ENCODE peak calls at places on chromosomes 2 and 18, in four cellular contexts. One of them, this sample, is unnamed.

GRCh38 chr18:59996370-59996966 is 96.7 kb downstream of the PMAIP1 start:
- DNase-seq in H1: no peak
- DNase-seq in stomach: peak; percentile 41
- DNase-seq in HepG2: peak; percentile 15
- DNase-seq in this sample: no peak

GRCh38 chr2:42200534-42201227 is 31.5 kb downstream of the EML4 start:
- DNase-seq in H1: no peak
- DNase-seq in HepG2: no peak
- DNase-seq in stomach: no peak
- DNase-seq in this sample: no peak

GRCh38 chr2:3460831-3461544 is 58.3 kb downstream of the ADI1 start:
- DNase-seq in HepG2: no peak
- DNase-seq in H1: no peak
- DNase-seq in stomach: peak; percentile 27
- DNase-seq in this sample: no peak

GRCh38 chr2:140506606-140507005 is 1624.2 kb downstream of the LRP1B start:
- DNase-seq in HepG2: no peak
- DNase-seq in stomach: no peak
- DNase-seq in H1: no peak
- DNase-seq in this sample: no peak

GRCh38 chr2:114807666-114808065 is 365.2 kb downstream of the DPP10 start:
- DNase-seq in H1: no peak
- DNase-seq in HepG2: no peak
- DNase-seq in stomach: no peak
- DNase-seq in this sample: no peak

GRCh38 chr18:53534695-53535094 is 689.8 kb downstream of the MBD2 start:
- DNase-seq in H1: no peak
- DNase-seq in HepG2: no peak
- DNase-seq in stomach: no peak
- DNase-seq in this sample: no peak

GRCh38 chr2:223306371-223306770 is 254.4 kb downstream of the KCNE4 start:
- DNase-seq in H1: peak; percentile 51
- DNase-seq in stomach: no peak
- DNase-seq in HepG2: peak; percentile 9
- DNase-seq in this sample: no peak

GRCh38 chr18:26549103-26549485 is 741 bp upstream of the KCTD1 start:
- DNase-seq in H1: peak; percentile 74
- DNase-seq in stomach: peak; percentile 30
- DNase-seq in HepG2: no peak
- DNase-seq in this sample: no peak

GRCh38 chr18:76260941-76261472 is 234.0 kb downstream of the ZNF516 start:
- DNase-seq in HepG2: no peak
- DNase-seq in stomach: no peak
- DNase-seq in H1: no peak
- DNase-seq in this sample: no peak

GRCh38 chr2:196435189-196435588 is 204.3 kb upstream of the CCDC150 start:
- DNase-seq in H1: no peak
- DNase-seq in HepG2: no peak
- DNase-seq in stomach: no peak
- DNase-seq in this sample: no peak

GRCh38 chr18:3709166-3709565 is 259.2 kb downstream of the TGIF1 start:
- DNase-seq in stomach: no peak
- DNase-seq in HepG2: no peak
- DNase-seq in H1: no peak
- DNase-seq in this sample: no peak

GRCh38 chr18:6406910-6407470 is 7.7 kb downstream of the L3MBTL4 start:
- DNase-seq in stomach: no peak
- DNase-seq in HepG2: peak; percentile 70
- DNase-seq in H1: no peak
- DNase-seq in this sample: peak; percentile 55

GRCh38 chr2:96800061-96800761 is 15.9 kb upstream of the CNNM3 start:
- DNase-seq in stomach: no peak
- DNase-seq in HepG2: no peak
- DNase-seq in H1: no peak
- DNase-seq in this sample: no peak

GRCh38 chr2:59333007-59333406 is 1091.9 kb upstream of the FANCL start:
- DNase-seq in stomach: no peak
- DNase-seq in HepG2: no peak
- DNase-seq in H1: no peak
- DNase-seq in this sample: no peak

GRCh38 chr18:58831610-58832009 is 33.1 kb upstream of the ZNF532 start:
- DNase-seq in HepG2: no peak
- DNase-seq in stomach: no peak
- DNase-seq in H1: no peak
- DNase-seq in this sample: no peak

GRCh38 chr18:43482136-43482535 is 204.8 kb upstream of the SYT4 start:
- DNase-seq in HepG2: no peak
- DNase-seq in stomach: no peak
- DNase-seq in H1: no peak
- DNase-seq in this sample: no peak

GRCh38 chr18:76273956-76274355 is 221.1 kb downstream of the ZNF516 start:
- DNase-seq in HepG2: no peak
- DNase-seq in H1: no peak
- DNase-seq in stomach: no peak
- DNase-seq in this sample: no peak

GRCh38 chr2:23434721-23435121 is 49.7 kb downstream of the KLHL29 start:
- DNase-seq in stomach: peak; percentile 17
- DNase-seq in HepG2: no peak
- DNase-seq in H1: peak; percentile 33
- DNase-seq in this sample: no peak
- TF ChIP-seq EP300 in stomach: peak; percentile 42
- TF ChIP-seq EP300 in HepG2: no peak
- TF ChIP-seq EP300 in H1: no peak
- TF ChIP-seq EP300 in this sample: no peak

DNA sequence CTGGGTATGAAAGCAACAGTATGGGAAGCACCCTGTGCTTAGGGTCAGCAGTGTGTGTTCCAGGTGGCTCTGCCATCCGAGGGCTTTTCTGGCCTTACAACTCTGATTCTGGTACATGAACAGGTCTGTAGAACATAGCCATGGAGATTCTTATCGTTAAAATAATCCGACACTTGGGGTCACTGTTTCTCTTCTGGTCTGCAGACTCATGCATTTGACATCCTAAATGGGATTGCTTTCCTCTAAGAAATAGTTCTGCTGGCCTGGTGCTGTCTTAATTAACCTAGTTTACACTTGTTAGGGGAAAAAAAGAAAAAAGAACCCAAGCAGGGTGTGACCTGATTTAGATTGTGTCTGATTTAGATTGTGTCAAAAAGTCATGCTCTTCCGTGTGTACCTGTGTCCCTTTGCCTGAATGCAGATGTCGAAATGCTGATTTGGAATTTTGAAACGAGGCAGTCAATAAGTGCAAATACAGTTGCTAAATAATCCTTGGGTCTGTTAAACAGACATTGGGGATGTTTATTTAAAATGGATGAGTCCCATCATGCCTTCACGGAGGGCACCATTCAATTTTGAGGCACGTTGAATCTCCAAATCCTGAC is 59.6 kb downstream of the TRPM8 start:
- DNase-seq in HepG2: peak; percentile 60
- DNase-seq in stomach: no peak
- DNase-seq in H1: no peak
- DNase-seq in this sample: no peak
- TF ChIP-seq CTCF in HepG2: peak; percentile 84
- TF ChIP-seq CTCF in stomach: no peak
- TF ChIP-seq CTCF in H1: no peak
- TF ChIP-seq CTCF in this sample: peak; percentile 5

GRCh38 chr2:156333951-156334495 is 1.5 kb upstream of the NR4A2 start:
- DNase-seq in HepG2: peak; percentile 15
- DNase-seq in stomach: peak; percentile 72
- DNase-seq in H1: peak; percentile 81
- DNase-seq in this sample: no peak
- TF ChIP-seq POLR2A in HepG2: no peak
- TF ChIP-seq POLR2A in stomach: no peak
- TF ChIP-seq POLR2A in H1: no peak
- TF ChIP-seq POLR2A in this sample: no peak

DNA sequence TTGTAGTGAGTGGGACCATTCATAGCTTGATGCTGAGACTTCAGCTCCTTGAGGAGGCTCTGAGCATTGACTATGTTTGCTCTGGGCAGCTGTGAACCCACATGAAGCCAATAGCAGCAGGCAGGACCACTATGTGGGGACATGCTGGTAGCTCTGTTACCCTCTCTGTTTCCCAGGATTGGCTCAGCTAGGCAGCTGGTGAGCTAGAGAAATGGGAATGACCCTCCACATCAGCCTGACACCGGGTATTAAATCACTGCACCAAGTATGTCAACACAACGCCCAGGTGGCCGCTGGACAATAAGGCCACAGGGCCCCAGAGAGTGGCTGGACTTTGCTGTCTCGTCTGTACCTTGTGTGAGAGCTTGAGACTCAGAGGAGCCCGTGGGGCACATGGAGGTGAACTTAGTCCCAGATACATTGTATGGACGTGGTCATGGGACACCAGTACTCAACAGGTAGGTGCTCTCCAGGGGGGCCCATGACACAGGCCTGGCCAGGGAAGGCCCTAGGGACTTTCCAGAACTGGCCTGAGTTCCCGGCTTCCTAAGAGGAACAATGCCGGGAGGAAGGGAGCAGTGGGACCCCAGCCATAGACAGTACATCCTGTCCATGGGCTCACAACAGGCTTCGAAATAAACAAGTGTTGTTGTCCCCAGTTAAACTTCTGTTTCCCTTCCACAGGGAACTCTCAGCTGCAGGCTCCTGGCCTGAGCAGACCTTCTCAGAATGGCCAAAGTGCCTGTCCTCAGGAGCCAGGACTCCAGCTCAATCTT is 35.2 kb downstream of the HS1BP3 start:
- DNase-seq in H1: no peak
- DNase-seq in stomach: peak; percentile 25
- DNase-seq in HepG2: peak; percentile 71
- DNase-seq in this sample: no peak
- TF ChIP-seq EP300 in H1: no peak
- TF ChIP-seq EP300 in stomach: peak; percentile 91
- TF ChIP-seq EP300 in HepG2: no peak
- TF ChIP-seq EP300 in this sample: peak; percentile 84

GRCh38 chr18:31273812-31274527 is 44.0 kb upstream of the DSG1 start:
- DNase-seq in stomach: no peak
- DNase-seq in H1: no peak
- DNase-seq in HepG2: peak; percentile 27
- DNase-seq in this sample: no peak
- TF ChIP-seq CTCF in stomach: no peak
- TF ChIP-seq CTCF in H1: no peak
- TF ChIP-seq CTCF in HepG2: no peak
- TF ChIP-seq CTCF in this sample: no peak

DNA sequence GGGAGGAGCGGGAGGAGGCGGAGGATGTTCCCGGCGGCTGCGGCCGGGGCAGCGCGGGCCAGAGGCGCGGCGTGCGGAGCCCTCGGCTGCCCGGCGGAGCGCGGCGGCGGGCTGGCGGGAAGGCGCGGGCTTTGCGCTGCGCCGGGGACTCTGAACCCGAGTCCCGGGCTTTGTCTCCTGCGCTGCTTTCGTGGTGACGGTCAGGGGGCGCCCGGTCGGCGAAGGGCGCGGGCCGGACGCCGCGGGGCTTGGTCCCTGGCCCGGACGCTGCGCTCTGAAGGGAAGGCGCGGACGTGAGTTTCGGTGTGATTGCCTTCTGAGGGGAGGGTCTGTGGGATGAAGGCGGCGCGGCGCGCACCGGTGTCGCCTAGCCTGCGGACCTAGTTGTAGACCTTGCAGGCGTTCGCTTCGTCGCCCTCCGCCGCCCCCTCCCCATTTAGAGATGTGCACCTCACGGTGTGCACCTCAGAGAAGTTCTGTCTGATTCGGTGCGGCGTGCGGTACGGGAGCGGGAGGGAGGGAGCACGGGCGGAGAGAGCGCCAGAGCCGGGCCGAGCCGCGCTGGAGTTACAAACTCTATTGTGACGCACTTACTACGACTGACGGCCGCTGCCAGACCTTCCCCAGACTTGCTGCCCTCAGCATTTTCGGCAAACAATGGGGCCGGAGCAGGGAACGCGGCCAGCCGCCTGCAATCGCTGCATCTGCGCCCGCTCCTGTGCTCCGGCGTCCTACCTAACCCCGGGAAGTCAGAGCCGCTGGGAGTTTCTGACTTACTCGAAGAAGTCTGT is 2.1 kb downstream of the BCL2L11 start:
- DNase-seq in H1: peak; percentile 81
- DNase-seq in HepG2: peak; percentile 75
- DNase-seq in stomach: peak; percentile 89
- DNase-seq in this sample: no peak
- TF ChIP-seq POLR2A in H1: no peak
- TF ChIP-seq POLR2A in HepG2: no peak
- TF ChIP-seq POLR2A in stomach: no peak
- TF ChIP-seq POLR2A in this sample: no peak

DNA sequence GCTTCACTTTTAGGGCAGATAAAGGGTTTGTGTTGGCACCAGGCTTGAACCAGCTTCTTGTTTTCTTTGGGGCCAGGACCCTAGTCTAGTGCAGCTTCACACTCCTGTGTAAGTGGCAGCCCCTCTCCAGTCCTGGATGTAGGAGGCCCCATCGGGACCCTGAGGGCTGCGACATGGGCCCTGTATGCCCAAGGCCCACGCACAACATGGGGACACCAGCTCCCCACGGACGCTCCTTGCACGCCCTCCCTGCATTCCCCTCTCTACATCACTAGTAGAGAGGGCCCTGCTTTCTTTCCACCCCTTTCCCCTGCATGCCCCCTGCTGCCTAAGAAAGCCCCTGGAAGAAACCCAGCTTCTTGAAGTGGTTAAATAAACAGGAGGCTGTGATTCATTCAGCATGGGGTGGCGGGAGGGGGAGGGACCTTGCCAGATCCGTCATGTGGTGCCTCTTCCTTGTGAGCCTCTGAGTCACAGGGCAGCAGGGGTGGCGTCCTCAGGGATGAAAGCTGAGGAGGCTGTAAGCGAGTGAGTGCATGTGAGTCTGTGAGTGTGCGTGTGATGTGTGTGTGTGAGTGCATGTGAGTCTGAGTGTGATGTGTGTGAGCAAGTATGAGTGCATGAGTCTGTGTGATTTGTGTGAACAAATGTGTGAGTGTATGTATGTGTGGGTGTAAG is 42.5 kb downstream of the COPS8 start:
- DNase-seq in HepG2: peak; percentile 22
- DNase-seq in H1: no peak
- DNase-seq in stomach: peak; percentile 77
- DNase-seq in this sample: peak; percentile 97
- TF ChIP-seq EP300 in HepG2: no peak
- TF ChIP-seq EP300 in H1: no peak
- TF ChIP-seq EP300 in stomach: no peak
- TF ChIP-seq EP300 in this sample: no peak

DNA sequence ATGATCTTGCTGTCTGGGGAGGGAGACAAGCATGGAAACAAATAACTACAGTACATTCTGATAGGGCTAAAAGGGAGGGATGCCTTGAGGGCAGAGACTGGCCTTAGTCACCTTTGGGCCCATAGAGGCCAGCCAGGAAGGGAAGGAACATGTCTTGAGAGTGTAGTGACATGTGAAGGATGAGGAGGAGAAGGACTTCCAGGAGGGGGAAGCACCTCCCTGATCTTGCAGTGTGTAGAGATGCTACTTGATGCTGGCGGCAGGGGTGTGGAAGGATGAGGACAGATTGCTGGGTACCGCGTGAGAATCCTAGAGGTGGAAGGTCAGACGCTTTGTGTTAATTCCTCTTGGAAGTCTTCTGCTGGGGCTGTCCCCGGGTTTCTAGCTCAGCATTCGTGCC is 13.1 kb downstream of the TET3 start:
- DNase-seq in H1: no peak
- DNase-seq in HepG2: no peak
- DNase-seq in stomach: no peak
- DNase-seq in this sample: no peak
- TF ChIP-seq CTCF in H1: no peak
- TF ChIP-seq CTCF in HepG2: no peak
- TF ChIP-seq CTCF in stomach: no peak
- TF ChIP-seq CTCF in this sample: no peak

This sample was measured in esophagus muscularis mucosa.